ENCODE peak calls at places on chromosome X, in four cellular contexts. One of them, this sample, is unnamed.

GRCh38 chrX:18360867-18361266 is 6.4 kb upstream of the SCML2 start:
- DNase-seq in ACHN: peak
- DNase-seq in stimulated activated CD4-positive, alpha-beta T cell treated with anti-CD3 and anti-CD28 coated beads, Interleukin-1b, Interleukin-23, amount 100 ng/mL, for 1 hour: no peak
- DNase-seq in EL: peak
- DNase-seq in this sample: no peak

GRCh38 chrX:2183193-2183725 is 317.5 kb downstream of the DHRSX start:
- DNase-seq in ACHN: peak
- DNase-seq in stimulated activated CD4-positive, alpha-beta T cell treated with anti-CD3 and anti-CD28 coated beads, Interleukin-1b, Interleukin-23, amount 100 ng/mL, for 1 hour: no peak
- DNase-seq in EL: peak
- DNase-seq in this sample: no peak

GRCh38 chrX:125205918-125206665 is 113.6 kb upstream of the TEX13C start:
- DNase-seq in ACHN: peak
- DNase-seq in stimulated activated CD4-positive, alpha-beta T cell treated with anti-CD3 and anti-CD28 coated beads, Interleukin-1b, Interleukin-23, amount 100 ng/mL, for 1 hour: no peak
- DNase-seq in EL: no peak
- DNase-seq in this sample: peak

GRCh38 chrX:139201924-139202323 is 328.6 kb upstream of the F9 start:
- DNase-seq in ACHN: no peak
- DNase-seq in stimulated activated CD4-positive, alpha-beta T cell treated with anti-CD3 and anti-CD28 coated beads, Interleukin-1b, Interleukin-23, amount 100 ng/mL, for 1 hour: no peak
- DNase-seq in EL: no peak
- DNase-seq in this sample: no peak

GRCh38 chrX:48937065-48937907 is 18.5 kb upstream of the PIM2 start:
- DNase-seq in ACHN: no peak
- DNase-seq in stimulated activated CD4-positive, alpha-beta T cell treated with anti-CD3 and anti-CD28 coated beads, Interleukin-1b, Interleukin-23, amount 100 ng/mL, for 1 hour: peak
- DNase-seq in EL: no peak
- DNase-seq in this sample: no peak

GRCh38 chrX:119682019-119682989 is 10.7 kb downstream of the SEPTIN6 start:
- DNase-seq in ACHN: no peak
- DNase-seq in stimulated activated CD4-positive, alpha-beta T cell treated with anti-CD3 and anti-CD28 coated beads, Interleukin-1b, Interleukin-23, amount 100 ng/mL, for 1 hour: no peak
- DNase-seq in EL: no peak
- DNase-seq in this sample: no peak

GRCh38 chrX:19840899-19841648 is 46.3 kb downstream of the SH3KBP1 start:
- DNase-seq in ACHN: no peak
- DNase-seq in stimulated activated CD4-positive, alpha-beta T cell treated with anti-CD3 and anti-CD28 coated beads, Interleukin-1b, Interleukin-23, amount 100 ng/mL, for 1 hour: no peak
- DNase-seq in EL: no peak
- DNase-seq in this sample: no peak

GRCh38 chrX:25597561-25597960 is 540.6 kb upstream of the MAGEB18 start:
- DNase-seq in ACHN: no peak
- DNase-seq in stimulated activated CD4-positive, alpha-beta T cell treated with anti-CD3 and anti-CD28 coated beads, Interleukin-1b, Interleukin-23, amount 100 ng/mL, for 1 hour: no peak
- DNase-seq in EL: no peak
- DNase-seq in this sample: no peak

GRCh38 chrX:97096385-97096784 is 212.7 kb downstream of the RPA4 start:
- DNase-seq in ACHN: no peak
- DNase-seq in stimulated activated CD4-positive, alpha-beta T cell treated with anti-CD3 and anti-CD28 coated beads, Interleukin-1b, Interleukin-23, amount 100 ng/mL, for 1 hour: no peak
- DNase-seq in EL: no peak
- DNase-seq in this sample: no peak

GRCh38 chrX:2697741-2698294 is 6.7 kb downstream of the CD99 start:
- DNase-seq in ACHN: no peak
- DNase-seq in stimulated activated CD4-positive, alpha-beta T cell treated with anti-CD3 and anti-CD28 coated beads, Interleukin-1b, Interleukin-23, amount 100 ng/mL, for 1 hour: no peak
- DNase-seq in EL: no peak
- DNase-seq in this sample: no peak

GRCh38 chrX:152632445-152633097 is 5.1 kb upstream of the GABRQ start:
- DNase-seq in ACHN: peak
- DNase-seq in stimulated activated CD4-positive, alpha-beta T cell treated with anti-CD3 and anti-CD28 coated beads, Interleukin-1b, Interleukin-23, amount 100 ng/mL, for 1 hour: no peak
- DNase-seq in EL: peak
- DNase-seq in this sample: peak

GRCh38 chrX:27767387-27767786 is 40.4 kb upstream of the MAGEB10 start:
- DNase-seq in ACHN: no peak
- DNase-seq in stimulated activated CD4-positive, alpha-beta T cell treated with anti-CD3 and anti-CD28 coated beads, Interleukin-1b, Interleukin-23, amount 100 ng/mL, for 1 hour: no peak
- DNase-seq in EL: no peak
- DNase-seq in this sample: no peak

GRCh38 chrX:48961585-48962091 is 4.2 kb upstream of the OTUD5 start:
- DNase-seq in ACHN: no peak
- DNase-seq in stimulated activated CD4-positive, alpha-beta T cell treated with anti-CD3 and anti-CD28 coated beads, Interleukin-1b, Interleukin-23, amount 100 ng/mL, for 1 hour: no peak
- DNase-seq in EL: no peak
- DNase-seq in this sample: peak

GRCh38 chrX:145405012-145405411 is 157.7 kb downstream of the SPANXN1 start:
- DNase-seq in ACHN: peak
- DNase-seq in stimulated activated CD4-positive, alpha-beta T cell treated with anti-CD3 and anti-CD28 coated beads, Interleukin-1b, Interleukin-23, amount 100 ng/mL, for 1 hour: no peak
- DNase-seq in EL: peak
- DNase-seq in this sample: peak

GRCh38 chrX:4570141-4570540 is 856.7 kb upstream of the PRKX start:
- DNase-seq in ACHN: peak
- DNase-seq in stimulated activated CD4-positive, alpha-beta T cell treated with anti-CD3 and anti-CD28 coated beads, Interleukin-1b, Interleukin-23, amount 100 ng/mL, for 1 hour: no peak
- DNase-seq in EL: no peak
- DNase-seq in this sample: peak

GRCh38 chrX:121231566-121232358 is 184.4 kb downstream of the GLUD2 start:
- DNase-seq in ACHN: no peak
- DNase-seq in stimulated activated CD4-positive, alpha-beta T cell treated with anti-CD3 and anti-CD28 coated beads, Interleukin-1b, Interleukin-23, amount 100 ng/mL, for 1 hour: no peak
- DNase-seq in EL: no peak
- DNase-seq in this sample: no peak

GRCh38 chrX:78011846-78012245 is 42.4 kb upstream of the PGAM4 start:
- DNase-seq in ACHN: no peak
- DNase-seq in stimulated activated CD4-positive, alpha-beta T cell treated with anti-CD3 and anti-CD28 coated beads, Interleukin-1b, Interleukin-23, amount 100 ng/mL, for 1 hour: no peak
- DNase-seq in EL: peak
- DNase-seq in this sample: no peak

GRCh38 chrX:56564921-56565861 is 1.8 kb downstream of the UBQLN2 start:
- DNase-seq in ACHN: no peak
- DNase-seq in stimulated activated CD4-positive, alpha-beta T cell treated with anti-CD3 and anti-CD28 coated beads, Interleukin-1b, Interleukin-23, amount 100 ng/mL, for 1 hour: no peak
- DNase-seq in EL: peak
- DNase-seq in this sample: peak

GRCh38 chrX:17854069-17854468 is 7.0 kb downstream of the RAI2 start:
- DNase-seq in ACHN: no peak
- DNase-seq in stimulated activated CD4-positive, alpha-beta T cell treated with anti-CD3 and anti-CD28 coated beads, Interleukin-1b, Interleukin-23, amount 100 ng/mL, for 1 hour: no peak
- DNase-seq in EL: no peak
- DNase-seq in this sample: no peak

GRCh38 chrX:18619288-18619687 is 52.6 kb downstream of the RS1 start:
- DNase-seq in ACHN: no peak
- DNase-seq in stimulated activated CD4-positive, alpha-beta T cell treated with anti-CD3 and anti-CD28 coated beads, Interleukin-1b, Interleukin-23, amount 100 ng/mL, for 1 hour: no peak
- DNase-seq in EL: no peak
- DNase-seq in this sample: no peak

GRCh38 chrX:42442745-42443144 is 335.2 kb downstream of the PPP1R2C start:
- DNase-seq in ACHN: no peak
- DNase-seq in stimulated activated CD4-positive, alpha-beta T cell treated with anti-CD3 and anti-CD28 coated beads, Interleukin-1b, Interleukin-23, amount 100 ng/mL, for 1 hour: no peak
- DNase-seq in EL: no peak
- DNase-seq in this sample: no peak

GRCh38 chrX:21373637-21374162 is 518 bp upstream of the CNKSR2 start:
- DNase-seq in ACHN: no peak
- DNase-seq in stimulated activated CD4-positive, alpha-beta T cell treated with anti-CD3 and anti-CD28 coated beads, Interleukin-1b, Interleukin-23, amount 100 ng/mL, for 1 hour: peak
- DNase-seq in EL: no peak
- DNase-seq in this sample: no peak

GRCh38 chrX:102835504-102836146 is 101.4 kb upstream of the RAB40AL start:
- DNase-seq in ACHN: peak
- DNase-seq in stimulated activated CD4-positive, alpha-beta T cell treated with anti-CD3 and anti-CD28 coated beads, Interleukin-1b, Interleukin-23, amount 100 ng/mL, for 1 hour: no peak
- DNase-seq in EL: peak
- DNase-seq in this sample: peak

GRCh38 chrX:9144643-9145290 is 110.8 kb upstream of the FAM9B start:
- DNase-seq in ACHN: no peak
- DNase-seq in stimulated activated CD4-positive, alpha-beta T cell treated with anti-CD3 and anti-CD28 coated beads, Interleukin-1b, Interleukin-23, amount 100 ng/mL, for 1 hour: no peak
- DNase-seq in EL: no peak
- DNase-seq in this sample: no peak

GRCh38 chrX:128975716-128976115 is 547.6 kb downstream of the SMARCA1 start:
- DNase-seq in ACHN: peak
- DNase-seq in stimulated activated CD4-positive, alpha-beta T cell treated with anti-CD3 and anti-CD28 coated beads, Interleukin-1b, Interleukin-23, amount 100 ng/mL, for 1 hour: no peak
- DNase-seq in EL: no peak
- DNase-seq in this sample: peak

GRCh38 chrX:40581333-40581910 is 652 bp downstream of the ATP6AP2 start:
- DNase-seq in ACHN: peak
- DNase-seq in stimulated activated CD4-positive, alpha-beta T cell treated with anti-CD3 and anti-CD28 coated beads, Interleukin-1b, Interleukin-23, amount 100 ng/mL, for 1 hour: no peak
- DNase-seq in EL: peak
- DNase-seq in this sample: no peak

This sample was measured in hepatocyte.